ENCODE peak calls at places on chromosomes 13 and 19, in five cellular contexts. One of them, this sample, is unnamed.

GRCh38 chr13:48679941-48680630 is 26.4 kb downstream of the CYSLTR2 start:
- DNase-seq in RWPE1: no peak
- DNase-seq in astrocyte of the cerebellum: no peak
- DNase-seq in NB4: no peak
- DNase-seq in CD4-positive, alpha-beta T cell: no peak
- DNase-seq in this sample: no peak

GRCh38 chr19:50854636-50855410 is at the start of gene KLK3:
- DNase-seq in astrocyte of the cerebellum: no peak
- DNase-seq in CD4-positive, alpha-beta T cell: no peak
- DNase-seq in NB4: peak
- DNase-seq in RWPE1: no peak
- DNase-seq in this sample: no peak

GRCh38 chr13:94344126-94344863 is 135.2 kb downstream of the DCT start:
- DNase-seq in RWPE1: no peak
- DNase-seq in astrocyte of the cerebellum: no peak
- DNase-seq in CD4-positive, alpha-beta T cell: no peak
- DNase-seq in NB4: no peak
- DNase-seq in this sample: no peak

GRCh38 chr19:54115071-54116063 is at the start of the genes PRPF31 and TFPT:
- DNase-seq in astrocyte of the cerebellum: peak
- DNase-seq in RWPE1: peak
- DNase-seq in NB4: peak
- DNase-seq in CD4-positive, alpha-beta T cell: peak
- DNase-seq in this sample: peak

GRCh38 chr13:49322702-49323101 is 75.0 kb downstream of the CDADC1 start:
- DNase-seq in NB4: no peak
- DNase-seq in RWPE1: no peak
- DNase-seq in astrocyte of the cerebellum: no peak
- DNase-seq in CD4-positive, alpha-beta T cell: no peak
- DNase-seq in this sample: no peak

GRCh38 chr13:24540236-24541126 is 27.9 kb upstream of the PARP4 start:
- DNase-seq in RWPE1: no peak
- DNase-seq in NB4: peak
- DNase-seq in astrocyte of the cerebellum: no peak
- DNase-seq in CD4-positive, alpha-beta T cell: no peak
- DNase-seq in this sample: no peak

GRCh38 chr19:58059003-58059671 is at the start of gene ZNF135:
- DNase-seq in astrocyte of the cerebellum: peak
- DNase-seq in NB4: no peak
- DNase-seq in RWPE1: peak
- DNase-seq in CD4-positive, alpha-beta T cell: peak
- DNase-seq in this sample: peak

GRCh38 chr13:70125693-70126092 is 17.4 kb upstream of the KLHL1 start:
- DNase-seq in RWPE1: no peak
- DNase-seq in astrocyte of the cerebellum: no peak
- DNase-seq in NB4: no peak
- DNase-seq in CD4-positive, alpha-beta T cell: no peak
- DNase-seq in this sample: no peak

GRCh38 chr19:54415208-54415900 is at the start of gene TTYH1:
- DNase-seq in RWPE1: no peak
- DNase-seq in CD4-positive, alpha-beta T cell: no peak
- DNase-seq in astrocyte of the cerebellum: no peak
- DNase-seq in NB4: no peak
- DNase-seq in this sample: no peak

GRCh38 chr13:46593403-46593802 is 40.4 kb downstream of the LRCH1 start:
- DNase-seq in NB4: no peak
- DNase-seq in RWPE1: no peak
- DNase-seq in astrocyte of the cerebellum: no peak
- DNase-seq in CD4-positive, alpha-beta T cell: peak
- DNase-seq in this sample: no peak

GRCh38 chr19:31500540-31500830 is 151.2 kb upstream of the TSHZ3 start:
- DNase-seq in NB4: no peak
- DNase-seq in CD4-positive, alpha-beta T cell: no peak
- DNase-seq in RWPE1: no peak
- DNase-seq in astrocyte of the cerebellum: no peak
- DNase-seq in this sample: no peak

GRCh38 chr19:2550431-2551171 is 74.7 kb downstream of the GADD45B start:
- DNase-seq in CD4-positive, alpha-beta T cell: no peak
- DNase-seq in NB4: no peak
- DNase-seq in astrocyte of the cerebellum: no peak
- DNase-seq in RWPE1: no peak
- DNase-seq in this sample: no peak

GRCh38 chr13:99760456-99760855 is 211.1 kb downstream of the ZIC5 start:
- DNase-seq in astrocyte of the cerebellum: no peak
- DNase-seq in CD4-positive, alpha-beta T cell: no peak
- DNase-seq in NB4: no peak
- DNase-seq in RWPE1: no peak
- DNase-seq in this sample: no peak

GRCh38 chr13:78972561-78972960 is 313.6 kb upstream of the OBI1 start:
- DNase-seq in RWPE1: no peak
- DNase-seq in NB4: no peak
- DNase-seq in astrocyte of the cerebellum: no peak
- DNase-seq in CD4-positive, alpha-beta T cell: no peak
- DNase-seq in this sample: no peak

GRCh38 chr13:25177012-25177411 is 4.9 kb upstream of the AMER2 start:
- DNase-seq in astrocyte of the cerebellum: no peak
- DNase-seq in CD4-positive, alpha-beta T cell: no peak
- DNase-seq in RWPE1: no peak
- DNase-seq in NB4: no peak
- DNase-seq in this sample: no peak

GRCh38 chr19:6221878-6222746 is 57.7 kb downstream of the MLLT1 start:
- DNase-seq in astrocyte of the cerebellum: no peak
- DNase-seq in CD4-positive, alpha-beta T cell: no peak
- DNase-seq in RWPE1: no peak
- DNase-seq in NB4: no peak
- DNase-seq in this sample: peak

GRCh38 chr13:113152894-113153809 is 5.3 kb upstream of the PROZ start:
- DNase-seq in RWPE1: no peak
- DNase-seq in CD4-positive, alpha-beta T cell: no peak
- DNase-seq in astrocyte of the cerebellum: no peak
- DNase-seq in NB4: peak
- DNase-seq in this sample: peak

GRCh38 chr13:54449922-54450321 is 1421.3 kb downstream of the OLFM4 start:
- DNase-seq in RWPE1: peak
- DNase-seq in CD4-positive, alpha-beta T cell: no peak
- DNase-seq in NB4: no peak
- DNase-seq in astrocyte of the cerebellum: no peak
- DNase-seq in this sample: no peak

GRCh38 chr19:29934781-29935180 is 7.3 kb upstream of the URI1 start:
- DNase-seq in astrocyte of the cerebellum: no peak
- DNase-seq in CD4-positive, alpha-beta T cell: no peak
- DNase-seq in RWPE1: no peak
- DNase-seq in NB4: no peak
- DNase-seq in this sample: no peak
- TF ChIP-seq CTCF in astrocyte of the cerebellum: no peak
- TF ChIP-seq CTCF in CD4-positive, alpha-beta T cell: no peak
- TF ChIP-seq CTCF in RWPE1: no peak
- TF ChIP-seq CTCF in NB4: no peak
- TF ChIP-seq CTCF in this sample: no peak

DNA sequence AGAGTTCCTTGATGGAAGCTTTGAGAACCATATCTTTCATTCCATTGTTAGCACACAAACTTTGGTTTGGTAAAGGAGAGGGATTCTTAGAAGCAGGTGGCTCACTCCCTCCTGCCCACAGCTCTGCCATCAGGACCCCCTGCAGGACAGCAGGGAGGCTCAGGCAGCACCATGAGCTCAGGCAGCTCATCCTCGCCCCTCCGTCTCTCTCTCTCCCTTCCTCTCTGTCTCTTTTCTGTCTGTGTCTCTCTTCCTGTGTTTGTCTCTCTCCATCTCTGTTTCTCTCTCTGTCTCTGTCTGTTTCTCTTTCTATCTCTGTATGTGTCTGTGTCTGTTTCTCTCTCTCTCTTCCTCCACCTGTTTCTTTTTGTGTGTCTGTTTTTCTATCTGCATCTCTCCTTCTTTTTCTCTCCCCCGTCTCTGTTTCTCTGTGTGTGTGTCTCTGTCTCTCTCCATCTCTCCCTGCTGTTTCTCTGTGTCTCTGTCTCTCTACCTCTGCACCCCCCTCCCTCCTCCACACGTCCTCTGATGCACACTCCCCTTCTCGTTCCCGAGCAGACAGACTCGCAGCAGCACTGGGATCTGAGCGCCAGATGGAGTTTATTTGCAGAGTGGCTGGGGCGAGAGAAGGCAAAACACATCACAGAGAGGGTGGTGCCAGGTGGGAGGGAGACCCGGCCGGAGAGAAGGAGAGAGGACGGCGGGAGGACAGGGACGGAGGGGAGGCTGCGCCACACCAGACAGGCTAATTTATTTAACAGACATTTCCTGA is 8.7 kb downstream of the SBK2 start:
- DNase-seq in astrocyte of the cerebellum: no peak
- DNase-seq in CD4-positive, alpha-beta T cell: no peak
- DNase-seq in NB4: no peak
- DNase-seq in RWPE1: no peak
- DNase-seq in this sample: no peak
- TF ChIP-seq CTCF in astrocyte of the cerebellum: no peak
- TF ChIP-seq CTCF in CD4-positive, alpha-beta T cell: no peak
- TF ChIP-seq CTCF in NB4: no peak
- TF ChIP-seq CTCF in RWPE1: no peak
- TF ChIP-seq CTCF in this sample: no peak

GRCh38 chr19:40804783-40805242 is 5.8 kb downstream of the EGLN2 start:
- DNase-seq in astrocyte of the cerebellum: no peak
- DNase-seq in CD4-positive, alpha-beta T cell: no peak
- DNase-seq in RWPE1: no peak
- DNase-seq in NB4: no peak
- DNase-seq in this sample: no peak
- TF ChIP-seq CTCF in astrocyte of the cerebellum: peak
- TF ChIP-seq CTCF in CD4-positive, alpha-beta T cell: no peak
- TF ChIP-seq CTCF in RWPE1: no peak
- TF ChIP-seq CTCF in NB4: no peak
- TF ChIP-seq CTCF in this sample: peak

GRCh38 chr13:27338816-27339215 is 68.2 kb downstream of the RASL11A start:
- DNase-seq in CD4-positive, alpha-beta T cell: no peak
- DNase-seq in astrocyte of the cerebellum: no peak
- DNase-seq in RWPE1: no peak
- DNase-seq in NB4: peak
- DNase-seq in this sample: no peak
- TF ChIP-seq CTCF in CD4-positive, alpha-beta T cell: no peak
- TF ChIP-seq CTCF in astrocyte of the cerebellum: peak
- TF ChIP-seq CTCF in RWPE1: no peak
- TF ChIP-seq CTCF in NB4: peak
- TF ChIP-seq CTCF in this sample: no peak

DNA sequence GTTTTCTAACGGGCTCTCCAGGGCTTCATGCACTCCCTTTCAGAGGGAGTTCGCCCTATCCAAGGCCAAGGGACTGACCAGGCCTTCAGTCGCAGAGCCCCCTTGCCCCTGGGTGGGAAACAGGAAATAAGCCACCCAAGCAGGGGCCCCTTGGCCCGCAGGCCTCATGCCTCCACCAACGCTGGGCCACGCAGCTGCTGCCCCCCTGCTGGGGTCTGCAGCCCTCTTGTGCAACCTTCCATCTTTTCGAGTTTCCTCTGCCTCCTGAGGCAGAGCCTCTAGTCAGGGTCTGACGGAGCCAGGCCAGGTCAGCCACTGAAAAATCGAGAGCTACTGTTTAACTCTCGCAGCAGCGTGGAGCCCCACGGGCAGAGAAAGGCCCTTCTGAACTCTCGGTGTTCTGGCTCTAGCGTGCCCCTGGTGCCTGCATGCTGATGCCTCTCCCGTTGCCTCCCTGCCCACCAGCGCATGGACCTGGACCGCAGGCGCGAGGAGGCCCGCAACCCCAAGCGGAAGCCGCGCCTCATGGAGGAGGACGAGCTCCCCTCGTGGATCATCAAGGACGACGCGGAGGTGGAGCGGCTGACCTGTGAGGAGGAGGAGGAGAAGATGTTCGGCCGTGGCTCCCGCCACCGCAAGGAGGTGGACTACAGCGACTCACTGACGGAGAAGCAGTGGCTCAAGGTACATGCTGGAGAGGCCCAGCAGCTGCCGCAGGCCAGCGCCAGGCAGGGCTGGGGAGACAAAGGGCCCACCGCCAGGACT is 54.6 kb upstream of the LDLR start:
- DNase-seq in RWPE1: no peak
- DNase-seq in CD4-positive, alpha-beta T cell: no peak
- DNase-seq in astrocyte of the cerebellum: no peak
- DNase-seq in NB4: peak
- DNase-seq in this sample: no peak
- TF ChIP-seq CTCF in RWPE1: no peak
- TF ChIP-seq CTCF in CD4-positive, alpha-beta T cell: no peak
- TF ChIP-seq CTCF in astrocyte of the cerebellum: no peak
- TF ChIP-seq CTCF in NB4: no peak
- TF ChIP-seq CTCF in this sample: no peak

GRCh38 chr13:41652735-41653361 is 195.5 kb downstream of the RGCC start:
- DNase-seq in RWPE1: peak
- DNase-seq in NB4: peak
- DNase-seq in astrocyte of the cerebellum: peak
- DNase-seq in CD4-positive, alpha-beta T cell: peak
- DNase-seq in this sample: no peak

GRCh38 chr13:41660426-41660825 is 203.1 kb downstream of the RGCC start:
- DNase-seq in NB4: no peak
- DNase-seq in CD4-positive, alpha-beta T cell: no peak
- DNase-seq in astrocyte of the cerebellum: no peak
- DNase-seq in RWPE1: no peak
- DNase-seq in this sample: no peak

GRCh38 chr13:41654800-41655199 is 197.4 kb downstream of the RGCC start:
- DNase-seq in NB4: peak
- DNase-seq in CD4-positive, alpha-beta T cell: no peak
- DNase-seq in astrocyte of the cerebellum: no peak
- DNase-seq in RWPE1: no peak
- DNase-seq in this sample: no peak

GRCh38 chr13:41655997-41656396 is 198.6 kb downstream of the RGCC start:
- DNase-seq in CD4-positive, alpha-beta T cell: no peak
- DNase-seq in astrocyte of the cerebellum: no peak
- DNase-seq in NB4: no peak
- DNase-seq in RWPE1: no peak
- DNase-seq in this sample: no peak

GRCh38 chr13:41658057-41658642 is 200.8 kb downstream of the RGCC start:
- DNase-seq in astrocyte of the cerebellum: peak
- DNase-seq in CD4-positive, alpha-beta T cell: no peak
- DNase-seq in RWPE1: no peak
- DNase-seq in NB4: no peak
- DNase-seq in this sample: no peak
- TF ChIP-seq CTCF in astrocyte of the cerebellum: no peak
- TF ChIP-seq CTCF in CD4-positive, alpha-beta T cell: no peak
- TF ChIP-seq CTCF in RWPE1: no peak
- TF ChIP-seq CTCF in NB4: no peak
- TF ChIP-seq CTCF in this sample: no peak

GRCh38 chr13:39810091-39810877 is 154.8 kb downstream of the COG6 start:
- DNase-seq in NB4: no peak
- DNase-seq in CD4-positive, alpha-beta T cell: no peak
- DNase-seq in RWPE1: no peak
- DNase-seq in astrocyte of the cerebellum: no peak
- DNase-seq in this sample: no peak
- TF ChIP-seq CTCF in NB4: no peak
- TF ChIP-seq CTCF in CD4-positive, alpha-beta T cell: no peak
- TF ChIP-seq CTCF in RWPE1: no peak
- TF ChIP-seq CTCF in astrocyte of the cerebellum: no peak
- TF ChIP-seq CTCF in this sample: peak

This sample was measured in foreskin keratinocyte.